ENCODE peak calls at places on chromosomes 7 and 10, in eight cellular contexts. P is CD8-positive, alpha-beta T cell; D is lower lobe of right lung; I is astrocyte; U is bronchial epithelial cell; S is psoas muscle; C is left ventricle myocardium inferior; Z is DND-41. R is an unnamed sample.

GRCh38 chr10:111973306-111973705 is 210.3 kb downstream of the GPAM start:
- DNase-seq in P (no peak), D (no peak), I (no peak), U (peak; percentile 3), S (no peak), C (no peak), Z (no peak), R (peak; percentile 51)

GRCh38 chr10:68647928-68648327 is 73.1 kb upstream of the CCAR1 start:
- DNase-seq in P (no peak), D (no peak), I (peak; percentile 84), U (peak; percentile 86), S (no peak), C (no peak), Z (no peak), R (peak; percentile 93)

GRCh38 chr10:93722550-93722949 is 20.2 kb upstream of the FRA10AC1 start:
- DNase-seq in P (no peak), D (no peak), I (no peak), U (peak; percentile 78), S (no peak), C (no peak), Z (no peak), R (no peak)

GRCh38 chr7:13949450-13949849 is 40.0 kb downstream of the ETV1 start:
- DNase-seq in P (no peak), D (no peak), I (no peak), U (no peak), S (no peak), C (no peak), Z (no peak), R (no peak)

GRCh38 chr10:21364196-21365114 is 161.0 kb downstream of the SKIDA1 start:
- DNase-seq in P (no peak), D (no peak), I (peak; percentile 77), U (peak; percentile 91), S (peak; percentile 19), C (peak; percentile 40), Z (no peak), R (peak; percentile 87)

GRCh38 chr7:123864438-123864837 is 19.5 kb downstream of the HYAL4 start:
- DNase-seq in P (no peak), D (no peak), I (no peak), U (no peak), S (no peak), C (no peak), Z (no peak), R (no peak)

GRCh38 chr7:71601840-71602239 is 469.9 kb downstream of the GALNT17 start:
- DNase-seq in P (no peak), D (no peak), I (no peak), U (no peak), S (no peak), C (no peak), Z (no peak), R (no peak)

GRCh38 chr10:30228638-30229037 is 120.4 kb downstream of the MTPAP start:
- DNase-seq in P (no peak), D (no peak), I (no peak), U (no peak), S (no peak), C (peak; percentile 18), Z (no peak), R (peak; percentile 45)

GRCh38 chr7:21256310-21256877 is 171.5 kb upstream of the SP4 start:
- DNase-seq in P (no peak), D (no peak), I (peak; percentile 7), U (peak; percentile 49), S (no peak), C (no peak), Z (no peak), R (peak; percentile 65)

GRCh38 chr10:102119417-102120141 is 589 bp downstream of the LDB1 start:
- DNase-seq in P (peak; percentile 32), D (peak; percentile 66), I (peak; percentile 58), U (peak; percentile 54), S (peak; percentile 65), C (peak; percentile 60), Z (peak; percentile 48), R (peak; percentile 69)

GRCh38 chr7:88480901-88481300 is 174.2 kb upstream of the STEAP4 start:
- DNase-seq in P (no peak), D (no peak), I (no peak), U (peak; percentile 9), S (no peak), C (no peak), Z (no peak), R (no peak)

GRCh38 chr10:101032637-101033201 is 1.7 kb downstream of the SFXN3 start:
- DNase-seq in P (peak; percentile 36), D (no peak), I (peak; percentile 89), U (peak; percentile 79), S (peak; percentile 54), C (peak; percentile 57), Z (peak; percentile 36), R (peak; percentile 94)

GRCh38 chr7:153327683-153328082 is 568.1 kb downstream of the ACTR3B start:
- DNase-seq in P (no peak), D (no peak), I (no peak), U (no peak), S (no peak), C (no peak), Z (no peak), R (no peak)

GRCh38 chr10:98299341-98299740 is 31.3 kb upstream of the LOXL4 start:
- DNase-seq in P (no peak), D (no peak), I (no peak), U (no peak), S (no peak), C (no peak), Z (no peak), R (peak; percentile 47)

DNA sequence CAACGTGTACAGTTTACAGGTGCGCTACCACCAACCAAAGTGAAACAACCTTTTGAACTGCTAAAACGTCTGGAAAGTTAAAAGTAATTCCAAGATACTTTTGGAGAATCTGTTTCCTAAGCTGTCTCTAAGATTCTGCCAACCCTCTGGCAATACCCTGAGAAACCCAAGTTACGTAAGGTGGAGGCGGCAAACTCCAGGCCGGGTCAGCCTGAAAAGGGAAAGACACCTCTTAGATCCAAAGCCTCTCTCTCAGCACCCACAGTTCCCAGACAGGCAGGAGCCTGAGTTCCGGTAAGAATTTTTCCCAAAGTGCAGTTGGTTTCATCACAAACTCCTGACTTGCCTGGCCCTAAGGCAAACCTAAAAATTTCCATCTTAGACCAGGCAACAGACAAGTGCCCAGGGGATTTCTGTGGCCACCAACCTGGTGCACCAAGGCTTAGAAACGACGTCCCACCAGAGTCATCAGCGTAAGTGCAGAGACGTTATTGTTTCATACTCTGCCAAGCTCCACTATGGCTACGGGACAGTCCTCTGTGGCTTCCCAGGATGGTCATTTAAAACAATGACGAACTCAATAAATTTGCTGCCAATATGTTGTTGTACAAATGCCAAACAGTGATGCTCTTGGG is 205.7 kb upstream of the FRMD4A start:
- DNase-seq in P (no peak), D (no peak), I (no peak), U (no peak), S (no peak), C (no peak), Z (no peak), R (no peak)
- H3K36me3 ChIP-seq in P (peaks cover 22% of the 10 kb centered on the region), D (peaks cover 8% of the 10 kb centered on the region), I (no peaks in the 10 kb centered on the region), U (no peaks in the 10 kb centered on the region), S (no peaks in the 10 kb centered on the region), C (no peaks in the 10 kb centered on the region), Z (no peaks in the 10 kb centered on the region), R (no peaks in the 10 kb centered on the region)

GRCh38 chr7:77501165-77501515 is 36.0 kb upstream of the PTPN12 start:
- DNase-seq in P (no peak), D (no peak), I (no peak), U (no peak), S (no peak), C (no peak), Z (no peak), R (no peak)

GRCh38 chr7:77506899-77507298 is 30.2 kb upstream of the PTPN12 start:
- DNase-seq in P (no peak), D (no peak), I (no peak), U (no peak), S (no peak), C (no peak), Z (no peak), R (no peak)

GRCh38 chr7:77504951-77505350 is 32.1 kb upstream of the PTPN12 start:
- DNase-seq in P (no peak), D (no peak), I (no peak), U (no peak), S (no peak), C (no peak), Z (no peak), R (no peak)
- H3K36me3 ChIP-seq in P (no peaks in the 10 kb centered on the region), D (no peaks in the 10 kb centered on the region), I (no peaks in the 10 kb centered on the region), U (no peaks in the 10 kb centered on the region), S (no peaks in the 10 kb centered on the region), C (no peaks in the 10 kb centered on the region), Z (no peaks in the 10 kb centered on the region), R (no peaks in the 10 kb centered on the region)

GRCh38 chr10:77993612-77994011 is 35.7 kb downstream of the POLR3A start:
- DNase-seq in P (no peak), D (no peak), I (no peak), U (no peak), S (no peak), C (no peak), Z (no peak), R (no peak)

GRCh38 chr10:77989081-77989724 is 40.1 kb downstream of the POLR3A start:
- DNase-seq in P (no peak), D (no peak), I (peak; percentile 47), U (no peak), S (peak; percentile 49), C (peak; percentile 65), Z (no peak), R (peak; percentile 52)

GRCh38 chr10:77983384-77984341 is 45.7 kb downstream of the POLR3A start:
- DNase-seq in P (no peak), D (no peak), I (peak; percentile 71), U (peak; percentile 29), S (no peak), C (no peak), Z (no peak), R (peak; percentile 81)

GRCh38 chr10:77984986-77985385 is 44.3 kb downstream of the POLR3A start:
- DNase-seq in P (no peak), D (no peak), I (no peak), U (no peak), S (no peak), C (no peak), Z (no peak), R (no peak)

DNA sequence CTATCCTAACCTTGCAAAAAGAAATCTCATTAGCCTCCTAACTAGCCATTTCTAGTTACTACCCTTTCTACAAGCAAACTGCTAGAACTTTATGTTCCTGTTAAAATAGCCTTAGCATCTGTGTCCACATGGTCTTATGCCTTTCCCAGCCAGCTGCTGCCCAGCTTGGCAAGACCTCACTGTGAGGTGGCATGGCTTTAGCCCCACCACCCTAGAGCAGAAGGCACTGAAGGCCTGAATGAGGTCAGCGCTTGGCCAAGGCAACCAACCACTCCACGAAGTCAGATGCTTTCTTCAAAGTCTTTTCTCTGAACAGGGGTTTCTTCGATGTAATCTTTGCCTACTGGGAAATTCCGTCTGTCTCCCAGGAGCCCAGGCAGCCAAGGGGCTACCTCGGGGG is 41.6 kb downstream of the POLR3A start:
- DNase-seq in P (no peak), D (no peak), I (no peak), U (no peak), S (no peak), C (no peak), Z (no peak), R (no peak)
- H3K36me3 ChIP-seq in P (peaks cover 58% of the 10 kb centered on the region), D (peaks cover 100% of the 10 kb centered on the region), I (peaks cover 65% of the 10 kb centered on the region), U (peaks cover 36% of the 10 kb centered on the region), S (peaks cover 11% of the 10 kb centered on the region), C (peaks cover 98% of the 10 kb centered on the region), Z (peaks cover 92% of the 10 kb centered on the region), R (peaks cover 66% of the 10 kb centered on the region)

DNA sequence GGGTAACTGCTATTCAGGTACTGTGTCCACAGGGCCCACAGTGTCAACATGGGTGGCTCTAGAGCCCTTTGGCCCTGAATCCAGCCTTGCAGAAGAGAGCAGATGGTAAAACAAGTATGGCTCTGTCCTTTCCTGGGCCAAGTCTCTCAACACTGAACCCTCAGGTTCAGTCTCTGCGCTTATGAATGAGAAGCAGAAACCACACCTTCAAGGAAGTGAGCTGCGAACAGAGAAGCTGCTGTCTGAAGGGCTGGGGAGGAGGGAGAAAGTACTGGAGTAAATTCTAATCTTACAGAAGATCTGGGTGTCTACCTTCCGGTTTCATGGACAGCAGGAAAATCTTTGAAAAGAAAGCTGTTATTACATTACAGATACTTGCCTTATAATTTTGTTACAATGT is 4.1 kb downstream of the TBRG4 start:
- DNase-seq in P (no peak), D (no peak), I (no peak), U (no peak), S (no peak), C (no peak), Z (no peak), R (no peak)
- H3K36me3 ChIP-seq in P (peaks cover 68% of the 10 kb centered on the region), D (peaks cover 71% of the 10 kb centered on the region), I (peaks cover 48% of the 10 kb centered on the region), U (peaks cover 52% of the 10 kb centered on the region), S (peaks cover 20% of the 10 kb centered on the region), C (peaks cover 67% of the 10 kb centered on the region), Z (peaks cover 77% of the 10 kb centered on the region), R (peaks cover 35% of the 10 kb centered on the region)